ENCODE peak calls at places on chromosomes 4 and X, in ten cellular contexts. Q is left colon; Z is NCI-H1105; G is iris pigment epithelial cell; E is activated naive CD8-positive, alpha-beta T cell treated with anti-CD3 and anti-CD28 coated beads, Interleukin-2, amount 50 U/mL, for 24 hours; Y is lung; D is NAMALWA; I is foreskin fibroblast; V is fibroblast of the aortic adventitia; K is HEK293T. P is an unnamed sample.

GRCh38 chr4:138865765-138866164 is 149.8 kb upstream of the NOCT start:
- DNase-seq in K (no peak), E (no peak), Q (no peak), G (no peak), Y (no peak), V (no peak), Z (no peak), I (no peak), D (no peak), P (no peak)

GRCh38 chrX:34053931-34054330 is 78.2 kb downstream of the FAM47A start:
- DNase-seq in I (no peak), Y (no peak), D (no peak), G (no peak), Z (no peak), K (no peak), V (no peak), E (no peak), Q (no peak), P (no peak)

GRCh38 chrX:116272881-116273280 is 102.3 kb downstream of the AGTR2 start:
- DNase-seq in G (peak; percentile 30), E (no peak), Z (no peak), Y (no peak), D (no peak), I (peak; percentile 7), K (no peak), Q (no peak), V (peak; percentile 25), P (no peak)

GRCh38 chr4:87014284-87014782 is 79.5 kb downstream of the AFF1 start:
- DNase-seq in I (peak; percentile 58), Q (no peak), Y (no peak), G (peak; percentile 41), D (no peak), V (peak; percentile 80), Z (no peak), K (no peak), E (no peak), P (no peak)

GRCh38 chrX:19682712-19683331 is 167.5 kb upstream of the MAP3K15 start:
- DNase-seq in E (peak; percentile 68), D (peak; percentile 37), I (peak; percentile 92), G (peak; percentile 94), Y (peak; percentile 34), V (peak; percentile 87), Z (no peak), Q (peak; percentile 62), K (peak; percentile 47), P (no peak)

GRCh38 chr4:138390286-138390685 is 148.1 kb upstream of the SLC7A11 start:
- DNase-seq in Y (no peak), E (no peak), D (no peak), I (no peak), G (peak; percentile 52), K (no peak), Z (no peak), V (peak; percentile 18), Q (no peak), P (no peak)

GRCh38 chrX:2629316-2630168 is 61.6 kb upstream of the CD99 start:
- DNase-seq in E (no peak), D (peak; percentile 75), V (no peak), G (no peak), I (no peak), K (no peak), Z (no peak), Y (no peak), Q (no peak), P (no peak)

GRCh38 chr4:32826169-32826568 is 2106.0 kb downstream of the PCDH7 start:
- DNase-seq in E (no peak), K (no peak), Z (no peak), Y (no peak), I (no peak), Q (no peak), G (no peak), V (no peak), D (no peak), P (no peak)

GRCh38 chr4:185286571-185286970 is 77.2 kb downstream of the SNX25 start:
- DNase-seq in E (no peak), D (no peak), Y (no peak), Z (no peak), I (peak; percentile 17), G (no peak), V (no peak), K (no peak), Q (no peak), P (no peak)

GRCh38 chrX:10023821-10024220 is 56.7 kb downstream of the CLDN34 start:
- DNase-seq in K (no peak), Q (no peak), D (no peak), V (no peak), G (no peak), I (no peak), Y (no peak), E (no peak), Z (no peak), P (no peak)

GRCh38 chr4:119939066-119939995 is 127.3 kb downstream of the MAD2L1 start:
- DNase-seq in D (no peak), Z (no peak), V (peak; percentile 30), Q (no peak), I (peak; percentile 60), G (peak; percentile 26), K (no peak), E (no peak), Y (no peak), P (no peak)

GRCh38 chrX:16113978-16114554 is 9.3 kb upstream of the GRPR start:
- DNase-seq in Q (no peak), I (no peak), G (no peak), D (peak; percentile 10), V (no peak), K (no peak), E (no peak), Y (no peak), Z (no peak), P (no peak)

GRCh38 chr4:38889143-38889542 is 21.5 kb downstream of the FAM114A1 start:
- DNase-seq in K (no peak), V (peak; percentile 84), Y (no peak), D (no peak), I (peak; percentile 74), G (peak; percentile 90), E (no peak), Z (no peak), Q (no peak), P (no peak)

GRCh38 chr4:136424052-136424451 is 1108.2 kb downstream of the PCDH18 start:
- DNase-seq in D (no peak), G (no peak), Q (no peak), I (no peak), Y (no peak), E (no peak), Z (peak; percentile 0), K (no peak), V (no peak), P (no peak)

GRCh38 chr4:13765535-13765934 is 138.0 kb upstream of the BOD1L1 start:
- DNase-seq in Q (no peak), D (no peak), I (peak; percentile 25), G (peak; percentile 30), E (no peak), K (no peak), Y (no peak), Z (no peak), V (peak; percentile 29), P (no peak)

GRCh38 chrX:129651756-129652564 is 2.8 kb downstream of the APLN start:
- DNase-seq in Q (no peak), E (no peak), G (no peak), I (no peak), K (no peak), Y (no peak), Z (no peak), D (no peak), V (no peak), P (no peak)

GRCh38 chr4:148845609-148846008 is 403.4 kb upstream of the NR3C2 start:
- DNase-seq in I (no peak), E (no peak), K (no peak), D (no peak), Z (no peak), V (no peak), G (no peak), Y (no peak), Q (no peak), P (no peak)

GRCh38 chr4:17494258-17494657 is 17.6 kb downstream of the QDPR start:
- DNase-seq in V (peak; percentile 79), Z (no peak), K (no peak), Y (no peak), I (peak; percentile 89), D (no peak), G (peak; percentile 76), Q (no peak), E (no peak), P (no peak)

GRCh38 chrX:12065251-12065650 is 73.0 kb upstream of the FRMPD4 start:
- DNase-seq in Q (no peak), G (peak; percentile 22), E (no peak), I (peak; percentile 38), Z (no peak), V (peak; percentile 38), K (peak; percentile 14), D (peak; percentile 8), Y (no peak), P (no peak)

GRCh38 chr4:23819041-23819511 is 70.8 kb downstream of the PPARGC1A start:
- DNase-seq in E (no peak), Q (no peak), K (no peak), Y (peak; percentile 38), Z (no peak), I (peak; percentile 12), G (peak; percentile 3), V (no peak), D (no peak), P (no peak)

GRCh38 chr4:152187693-152188092 is 348.2 kb downstream of the FBXW7 start:
- DNase-seq in K (no peak), D (no peak), G (no peak), I (no peak), Q (no peak), V (peak; percentile 65), Y (no peak), E (no peak), Z (no peak), P (no peak)

GRCh38 chr4:151239608-151240007 is 37.4 kb upstream of the PRSS48 start:
- DNase-seq in V (no peak), K (no peak), Q (no peak), E (no peak), G (no peak), D (no peak), I (no peak), Z (no peak), Y (no peak), P (no peak)

GRCh38 chrX:129737921-129738320 is 858 bp upstream of the XPNPEP2 start:
- DNase-seq in V (peak; percentile 59), Q (no peak), I (peak; percentile 69), Y (no peak), K (no peak), Z (no peak), G (peak; percentile 78), E (no peak), D (no peak), P (no peak)

GRCh38 chrX:72021975-72022374 is 109.7 kb downstream of the RTL5 start:
- DNase-seq in Z (no peak), Q (no peak), Y (peak; percentile 26), G (no peak), E (no peak), K (peak; percentile 59), D (peak; percentile 45), I (no peak), V (no peak), P (no peak)

GRCh38 chrX:137194164-137194563 is 160.4 kb upstream of the GPR101 start:
- DNase-seq in G (peak; percentile 16), E (peak; percentile 6), Q (no peak), Y (no peak), I (no peak), V (peak; percentile 39), Z (no peak), K (peak; percentile 70), D (peak; percentile 57), P (no peak)

GRCh38 chr4:6019316-6020263 is 1.4 kb upstream of the C4orf50 start:
- DNase-seq in V (peak; percentile 38), D (peak; percentile 68), E (peak; percentile 39), Y (peak; percentile 36), Z (peak; percentile 47), Q (no peak), G (peak; percentile 53), K (peak; percentile 80), I (peak; percentile 13), P (peak; percentile 22)

GRCh38 chr4:136737066-136737465 is 795.2 kb downstream of the PCDH18 start:
- DNase-seq in V (no peak), G (no peak), Z (no peak), I (no peak), Y (no peak), E (no peak), K (no peak), D (no peak), Q (no peak), P (no peak)

GRCh38 chr4:38150766-38151165 is 190.6 kb downstream of the PTTG2 start:
- DNase-seq in K (no peak), Y (no peak), Q (no peak), V (peak; percentile 96), D (no peak), E (no peak), G (peak; percentile 95), I (peak; percentile 90), Z (no peak), P (no peak)